ENCODE peak calls at places on chromosomes 12 and 14, in five cellular contexts. K, E, J, O and T are unnamed samples. For H3K4me1, the result is how much of the 10 kb centered on the place peaks cover.

GRCh38 chr12:90250766-90251165 is 542.1 kb upstream of the ATP2B1 start:
- DNase-seq in K (no peak), E (peak), J (no peak), O (no peak), T (no peak)

GRCh38 chr14:79201545-79202247 is 1009.6 kb downstream of the DIO2 start:
- DNase-seq in K (no peak), E (peak), J (no peak), O (no peak), T (no peak)

GRCh38 chr12:95763809-95764253 is 26.7 kb downstream of the NTN4 start:
- DNase-seq in K (peak), E (peak), J (no peak), O (peak), T (no peak)

GRCh38 chr14:54566410-54567223 is at the start of gene SAMD4A:
- DNase-seq in K (peak), E (peak), J (no peak), O (peak), T (peak)

GRCh38 chr14:104423224-104423681 is 156.3 kb upstream of the C14orf180 start:
- DNase-seq in K (no peak), E (no peak), J (no peak), O (no peak), T (no peak)

GRCh38 chr12:24854908-24855307 is 94.0 kb downstream of the BCAT1 start:
- DNase-seq in K (no peak), E (peak), J (no peak), O (no peak), T (no peak)

GRCh38 chr14:59032821-59033220 is 155.6 kb upstream of the DAAM1 start:
- DNase-seq in K (no peak), E (no peak), J (no peak), O (no peak), T (no peak)

GRCh38 chr12:67637718-67638117 is 10.8 kb upstream of the DYRK2 start:
- DNase-seq in K (no peak), E (no peak), J (no peak), O (no peak), T (no peak)

GRCh38 chr12:84811291-84811690 is 101.3 kb downstream of the SLC6A15 start:
- DNase-seq in K (no peak), E (no peak), J (no peak), O (no peak), T (no peak)

GRCh38 chr12:52278931-52279682 is 4.7 kb downstream of the KRT86 start:
- DNase-seq in K (peak), E (peak), J (peak), O (peak), T (peak)

GRCh38 chr12:67760586-67761275 is 112.2 kb downstream of the DYRK2 start:
- DNase-seq in K (no peak), E (no peak), J (no peak), O (no peak), T (no peak)

GRCh38 chr12:53205747-53206146 is 1.3 kb downstream of the ITGB7 start:
- DNase-seq in K (no peak), E (no peak), J (no peak), O (no peak), T (no peak)

GRCh38 chr12:116385486-116386217 is 108.2 kb upstream of the MED13L start:
- DNase-seq in K (no peak), E (no peak), J (no peak), O (peak), T (peak)

GRCh38 chr14:76112889-76113611 is 38.7 kb upstream of the GPATCH2L start:
- DNase-seq in K (no peak), E (no peak), J (no peak), O (no peak), T (no peak)

GRCh38 chr14:68246074-68246980 is 426.7 kb downstream of the RAD51B start:
- DNase-seq in K (no peak), E (peak), J (no peak), O (no peak), T (peak)

DNA sequence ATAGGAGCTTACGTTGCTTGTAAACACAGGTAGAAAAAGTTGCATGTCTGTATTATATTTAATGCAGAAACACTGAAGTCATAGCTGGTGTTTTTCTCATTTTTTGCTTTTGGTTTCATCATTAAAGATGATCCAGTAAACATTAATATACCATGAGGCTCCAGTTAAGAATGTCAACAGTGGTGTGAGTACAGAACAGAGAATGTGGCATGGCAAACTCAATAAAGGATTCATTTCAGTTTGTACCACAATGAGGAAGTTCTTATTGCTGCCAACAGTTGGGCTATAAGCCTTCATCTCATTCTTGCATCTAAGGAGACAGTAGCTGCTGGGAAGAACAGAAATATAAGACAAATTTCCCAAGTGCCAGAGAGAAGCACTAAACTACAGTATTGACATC is 72.1 kb upstream of the ST8SIA1 start:
- DNase-seq in K (no peak), E (no peak), J (no peak), O (no peak), T (no peak)
- TF ChIP-seq JUN in K (no peak), E (no peak), J (no peak), O (no peak), T (no peak)

GRCh38 chr12:100138048-100138907 is 4.4 kb downstream of the BLTP3B start:
- DNase-seq in K (no peak), E (peak), J (no peak), O (no peak), T (no peak)
- H3K4me1 ChIP-seq in K (under half), E (under half), J (under half), O (under half), T (under half)

GRCh38 chr12:2263921-2264320 is 211.1 kb downstream of the CACNA1C start:
- DNase-seq in K (no peak), E (no peak), J (no peak), O (no peak), T (no peak)

GRCh38 chr12:2264622-2265306 is 212.0 kb downstream of the CACNA1C start:
- DNase-seq in K (no peak), E (no peak), J (no peak), O (no peak), T (no peak)

GRCh38 chr12:2261708-2262107 is 208.9 kb downstream of the CACNA1C start:
- DNase-seq in K (no peak), E (no peak), J (no peak), O (no peak), T (no peak)

GRCh38 chr12:2259368-2259767 is 206.6 kb downstream of the CACNA1C start:
- DNase-seq in K (no peak), E (no peak), J (no peak), O (no peak), T (no peak)

DNA sequence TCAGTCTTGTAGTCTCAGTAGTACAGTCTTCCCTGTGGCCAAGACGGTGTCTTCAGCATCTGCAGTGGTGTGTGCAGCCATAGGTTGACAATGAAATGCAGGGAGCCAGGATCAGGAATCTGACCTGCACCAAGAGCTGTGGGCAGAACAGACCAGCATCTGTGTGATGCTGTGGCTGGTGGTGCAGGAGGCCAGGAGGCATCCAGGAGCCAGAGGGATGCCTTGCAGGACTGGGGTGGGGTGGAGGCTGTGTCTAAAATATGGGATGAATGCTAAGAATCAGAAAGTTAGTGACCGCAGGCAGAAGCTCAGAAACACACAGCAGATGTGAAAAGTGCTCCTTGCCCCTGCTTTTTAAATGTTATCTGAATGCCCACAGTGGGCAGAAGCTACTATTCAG is 209.7 kb downstream of the CACNA1C start:
- DNase-seq in K (no peak), E (no peak), J (no peak), O (no peak), T (no peak)
- TF ChIP-seq JUN in K (no peak), E (no peak), J (no peak), O (no peak), T (no peak)

DNA sequence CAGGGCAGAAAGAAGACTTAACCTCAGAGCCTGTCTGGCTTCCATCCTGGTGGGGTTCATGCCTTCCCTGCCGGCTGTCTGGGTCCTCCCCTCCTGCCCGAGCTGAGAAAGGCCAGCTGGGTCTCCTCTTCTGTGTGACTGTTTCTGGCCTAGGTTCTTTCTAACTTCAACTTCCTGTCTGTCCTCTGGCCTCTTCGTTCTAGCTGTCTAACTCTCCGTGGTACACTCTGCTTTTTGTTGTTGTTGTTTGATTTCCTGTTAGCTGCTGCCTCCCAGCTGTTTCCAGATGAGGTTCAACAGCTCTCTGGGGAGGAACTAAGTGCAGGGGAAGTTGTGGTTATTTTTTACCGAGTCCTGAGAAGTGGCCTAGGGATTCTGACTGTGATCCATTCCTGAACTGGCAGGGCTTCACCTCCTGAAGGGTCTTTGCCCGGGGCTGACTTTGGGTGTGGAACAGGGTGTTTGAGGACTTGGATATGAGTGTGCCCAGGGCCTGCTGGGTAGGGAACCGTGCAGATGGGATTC is 3.2 kb downstream of the MLXIP start:
- DNase-seq in K (no peak), E (peak), J (no peak), O (no peak), T (no peak)
- H3K4me1 ChIP-seq in K (under half), E (under half), J (under half), O (half or more), T (under half)

DNA sequence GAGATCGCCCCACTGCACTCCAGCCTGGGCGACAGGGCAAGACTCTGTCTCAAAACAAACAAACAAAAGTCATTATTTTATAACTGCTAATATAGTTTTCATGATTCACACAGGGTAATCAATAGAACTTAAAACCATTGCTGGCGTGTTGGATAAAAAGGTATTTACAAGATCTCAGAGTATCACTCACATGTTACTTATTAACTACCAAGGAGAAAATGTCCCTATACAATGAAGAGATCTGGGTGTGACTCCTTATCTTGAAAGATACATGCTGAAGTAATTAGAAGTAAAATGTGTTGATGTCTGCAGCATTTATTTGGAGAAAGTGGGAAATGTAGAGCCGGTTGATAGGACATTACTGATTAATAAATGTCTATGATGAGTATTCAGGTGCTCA is 57.3 kb upstream of the PIK3C2G start:
- DNase-seq in K (peak), E (no peak), J (no peak), O (no peak), T (no peak)
- TF ChIP-seq JUN in K (no peak), E (no peak), J (no peak), O (no peak), T (no peak)

GRCh38 chr12:47797432-47797831 is 22.3 kb downstream of the HDAC7 start:
- DNase-seq in K (no peak), E (no peak), J (no peak), O (no peak), T (no peak)
- H3K4me1 ChIP-seq in K (under half), E (under half), J (under half), O (under half), T (under half)

GRCh38 chr14:72024043-72024407 is 91.8 kb downstream of the RGS6 start:
- DNase-seq in K (no peak), E (peak), J (peak), O (peak), T (peak)
- TF ChIP-seq JUN in K (no peak), E (no peak), J (no peak), O (no peak), T (no peak)